ENCODE peak calls at places on chromosomes 7 and 10, in six cellular contexts. H is GM12878, L is K562, Y is SK-N-SH, Q is HepG2, I is H1. F is an unnamed sample.

GRCh38 chr10:80945267-80945880 is 407.7 kb downstream of the SH2D4B start:
- DNase-seq in I (peak), Q (peak), Y (peak), L (no peak), H (no peak), F (no peak)

GRCh38 chr7:131583430-131583829 is 27.0 kb upstream of the PODXL start:
- DNase-seq in Y (no peak), I (no peak), Q (no peak), L (no peak), H (no peak), F (no peak)

GRCh38 chr7:137572071-137572784 is 228.7 kb upstream of the PTN start:
- DNase-seq in I (no peak), Y (no peak), H (no peak), L (no peak), Q (no peak), F (no peak)

GRCh38 chr7:82109288-82109687 is 334.3 kb downstream of the CACNA2D1 start:
- DNase-seq in Y (no peak), Q (no peak), H (no peak), I (no peak), L (no peak), F (no peak)

GRCh38 chr10:126115861-126116260 is 219.5 kb downstream of the FANK1 start:
- DNase-seq in Q (no peak), H (no peak), L (no peak), Y (no peak), I (no peak), F (no peak)

GRCh38 chr10:905503-905902 is 26.0 kb downstream of the LARP4B start:
- DNase-seq in L (no peak), Y (no peak), I (no peak), Q (no peak), H (no peak), F (no peak)

GRCh38 chr7:11709240-11709639 is 122.8 kb downstream of the THSD7A start:
- DNase-seq in I (no peak), L (no peak), Q (no peak), H (no peak), Y (no peak), F (no peak)

GRCh38 chr10:29554660-29555059 is 80.1 kb downstream of the SVIL start:
- DNase-seq in L (no peak), I (no peak), Y (no peak), H (no peak), Q (no peak), F (no peak)

GRCh38 chr10:95295031-95295755 is 4.4 kb upstream of the PDLIM1 start:
- DNase-seq in I (no peak), L (peak), Y (no peak), Q (no peak), H (peak), F (no peak)

GRCh38 chr7:45691155-45691656 is 117.0 kb downstream of the ADCY1 start:
- DNase-seq in I (no peak), H (no peak), L (no peak), Q (peak), Y (no peak), F (no peak)

GRCh38 chr7:30159698-30160143 is 24.9 kb downstream of the MTURN start:
- DNase-seq in H (no peak), I (no peak), Q (peak), L (no peak), Y (peak), F (peak)

GRCh38 chr7:65731562-65732035 is 141.3 kb upstream of the VKORC1L1 start:
- DNase-seq in I (no peak), H (no peak), Y (no peak), L (peak), Q (no peak), F (no peak)

GRCh38 chr7:121084748-121085336 is 96.3 kb downstream of the CPED1 start:
- DNase-seq in Q (peak), Y (peak), I (no peak), L (no peak), H (no peak), F (no peak)

DNA sequence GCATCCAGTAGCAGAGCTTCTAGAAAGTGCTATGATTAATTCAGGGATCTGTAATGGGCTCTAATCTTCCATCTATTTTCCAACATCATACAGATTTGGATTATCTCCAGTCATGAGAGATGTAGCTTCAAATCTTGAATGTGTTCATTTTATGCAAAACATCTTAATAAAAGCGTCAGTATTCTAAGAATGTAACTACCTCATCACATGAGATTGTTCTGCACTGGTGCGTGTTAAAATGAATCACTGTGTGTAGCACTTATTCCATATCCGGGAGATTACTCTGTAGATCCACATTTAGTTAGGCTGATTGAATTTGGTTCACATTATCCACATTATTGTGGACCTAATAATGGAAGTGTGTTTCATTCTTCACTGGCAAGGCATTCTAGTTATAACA is 344.9 kb upstream of the CHRM2 start:
- DNase-seq in L (no peak), Q (no peak), Y (no peak), I (no peak), H (no peak), F (no peak)
- TF ChIP-seq GABPA in L (no peak), Q (no peak), Y (no peak), I (no peak), H (no peak), F (no peak)

GRCh38 chr7:101506531-101506930 is 122.6 kb downstream of the MYL10 start:
- DNase-seq in Q (no peak), L (no peak), I (no peak), Y (no peak), H (no peak), F (no peak)
- TF ChIP-seq GABPA in Q (no peak), L (no peak), I (no peak), Y (no peak), H (no peak), F (no peak)

GRCh38 chr7:18552311-18552916 is 56.9 kb downstream of the HDAC9 start:
- DNase-seq in Q (no peak), H (no peak), L (no peak), I (no peak), Y (no peak), F (peak)

GRCh38 chr7:18548569-18548968 is 53.0 kb downstream of the HDAC9 start:
- DNase-seq in Y (no peak), L (no peak), I (no peak), Q (no peak), H (no peak), F (no peak)

GRCh38 chr7:18550574-18550973 is 55.0 kb downstream of the HDAC9 start:
- DNase-seq in L (no peak), Y (no peak), Q (no peak), H (no peak), I (no peak), F (no peak)

GRCh38 chr7:18546576-18546975 is 51.0 kb downstream of the HDAC9 start:
- DNase-seq in I (no peak), Q (no peak), H (no peak), L (no peak), Y (no peak), F (no peak)

DNA sequence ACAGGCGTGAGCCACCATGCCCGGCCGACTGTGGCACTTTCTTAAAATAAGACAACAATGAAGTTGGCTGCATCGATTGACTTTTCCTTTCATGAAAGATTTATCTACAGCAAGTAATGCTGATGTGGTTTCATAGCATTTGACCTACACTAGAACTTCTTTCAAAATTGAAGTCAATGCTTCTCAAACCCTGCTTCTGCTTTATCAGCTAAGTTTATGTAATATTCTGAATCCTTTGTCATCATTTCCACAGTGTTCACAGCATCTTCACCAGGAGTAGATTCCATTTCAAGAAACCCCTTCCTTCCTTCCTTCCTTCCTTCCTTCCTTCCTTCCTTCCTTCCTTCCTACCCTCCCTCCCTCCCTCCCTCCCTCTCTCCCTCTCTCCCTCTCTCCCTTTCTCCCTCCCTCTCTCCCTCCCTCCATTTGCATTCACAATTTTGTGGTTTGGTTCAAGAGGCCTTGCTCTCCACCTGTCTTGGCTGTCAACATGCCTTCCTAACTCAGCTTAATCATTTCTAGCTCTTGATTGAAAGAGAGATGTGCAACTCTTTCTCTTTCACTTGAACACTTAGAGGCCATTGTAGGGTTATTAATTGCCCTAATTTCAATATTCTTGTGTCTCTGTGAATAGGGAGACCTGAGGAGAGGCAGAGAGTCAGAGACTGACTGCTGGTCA is 52.1 kb downstream of the HDAC9 start:
- DNase-seq in H (no peak), Q (no peak), L (no peak), Y (no peak), I (no peak), F (no peak)
- TF ChIP-seq GABPA in H (no peak), Q (no peak), L (no peak), Y (no peak), I (no peak), F (no peak)

GRCh38 chr10:3887885-3888476 is 103.0 kb upstream of the KLF6 start:
- DNase-seq in I (peak), Y (no peak), Q (no peak), H (peak), L (no peak), F (no peak)
- TF ChIP-seq GABPA in I (no peak), Y (no peak), Q (no peak), H (no peak), L (no peak), F (no peak)

DNA sequence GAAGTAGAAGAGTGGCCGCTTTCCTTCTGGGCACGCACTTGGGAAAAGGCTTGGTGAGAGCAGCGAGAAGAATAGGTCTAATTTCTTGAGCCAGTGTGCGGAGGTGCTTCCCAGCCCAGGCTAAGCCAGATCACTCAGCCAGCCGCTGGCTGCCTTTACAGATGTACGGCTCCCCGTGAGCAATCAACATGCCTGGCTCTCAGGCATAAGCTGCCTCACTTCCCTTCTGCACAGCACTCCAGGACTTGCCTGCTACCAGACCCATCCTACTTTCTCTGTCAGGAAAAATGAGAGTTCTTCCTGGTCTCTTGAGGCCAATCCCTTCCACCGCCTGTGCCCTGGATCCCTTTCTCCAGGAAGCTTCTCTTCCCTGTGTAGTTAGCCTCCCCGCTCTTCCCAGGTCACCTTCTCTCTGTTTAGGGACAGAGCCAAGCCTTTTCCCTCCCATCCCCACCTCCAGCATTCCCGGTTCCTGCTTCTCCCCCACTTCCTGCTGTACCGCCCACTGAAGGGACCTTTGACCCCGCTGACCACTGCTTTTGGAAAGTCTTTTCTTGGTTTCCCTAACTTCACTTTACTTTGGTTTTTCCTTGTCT is 1.1 kb upstream of the ACTR3C start:
- DNase-seq in H (no peak), Y (peak), L (peak), Q (peak), I (no peak), F (no peak)
- TF ChIP-seq GABPA in H (no peak), Y (no peak), L (no peak), Q (peak), I (no peak), F (no peak)

GRCh38 chr10:124678566-124679240 is 65.5 kb downstream of the FAM53B start:
- DNase-seq in H (no peak), L (no peak), I (no peak), Q (no peak), Y (no peak), F (no peak)
- TF ChIP-seq GABPA in H (no peak), L (no peak), I (no peak), Q (no peak), Y (no peak), F (no peak)

DNA sequence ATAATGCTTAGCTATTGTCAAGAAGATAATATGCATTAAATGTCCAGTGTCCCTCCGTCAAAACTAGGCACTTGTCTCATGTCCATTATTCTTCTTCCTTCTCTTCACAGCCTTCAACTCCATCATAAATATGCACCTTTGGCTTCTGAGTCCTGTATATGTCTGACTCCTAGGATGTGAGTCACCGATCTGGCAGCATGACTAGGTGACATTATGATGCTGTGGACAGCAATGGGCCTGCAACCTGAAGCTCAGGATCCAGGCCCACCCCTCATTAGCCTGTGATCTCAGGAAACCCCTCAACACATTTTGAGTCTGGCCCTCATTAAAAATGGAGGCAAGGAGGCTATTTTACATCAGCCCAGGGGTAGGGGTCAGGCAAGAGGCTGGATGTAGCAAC is 362.5 kb upstream of the ZMIZ1 start:
- DNase-seq in I (no peak), Q (no peak), Y (no peak), H (no peak), L (no peak), F (no peak)
- TF ChIP-seq GABPA in I (no peak), Q (no peak), Y (no peak), H (no peak), L (no peak), F (no peak)

DNA sequence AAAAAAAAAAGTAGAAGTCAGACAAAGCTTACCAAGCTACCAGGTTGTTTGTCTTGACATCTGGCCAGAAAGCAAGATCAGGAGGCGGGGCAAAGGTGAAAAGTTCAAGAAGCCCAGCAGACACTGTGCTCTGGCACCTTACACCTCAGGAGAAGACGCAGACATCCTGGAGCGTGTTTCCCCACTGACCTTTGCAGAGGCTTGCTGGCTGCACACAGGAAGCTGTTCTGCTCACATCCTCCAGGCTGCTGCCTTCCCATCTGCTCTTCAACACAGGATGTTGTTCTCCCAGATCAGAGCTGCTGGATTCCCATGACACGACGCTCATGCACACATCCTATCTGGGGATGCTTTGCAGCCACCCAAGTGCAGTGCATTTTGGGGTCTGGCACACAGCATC is 174.4 kb upstream of the KIAA1217 start:
- DNase-seq in H (no peak), Q (no peak), L (no peak), I (no peak), Y (peak), F (no peak)
- TF ChIP-seq GABPA in H (no peak), Q (no peak), L (no peak), I (no peak), Y (no peak), F (no peak)

GRCh38 chr7:13198741-13199140 is 511.3 kb downstream of the ARL4A start:
- DNase-seq in Q (no peak), H (no peak), L (no peak), I (no peak), Y (no peak), F (no peak)
- TF ChIP-seq GABPA in Q (no peak), H (no peak), L (no peak), I (no peak), Y (no peak), F (no peak)